ENCODE peak calls at places on chromosomes 7 and 10, in six cellular contexts. P, I, C, G, R and K are unnamed samples.

GRCh38 chr10:20839910-20840309 is 57.2 kb downstream of the NEBL start:
- DNase-seq in R (no peak), C (no peak), P (no peak), I (no peak), G (no peak), K (no peak)

GRCh38 chr7:128672927-128673517 is 930 bp downstream of the GARIN1A start:
- DNase-seq in R (no peak), I (no peak), C (no peak), P (peak; percentile 18), G (no peak), K (no peak)

GRCh38 chr10:132847416-132847777 is 61.5 kb upstream of the NKX6-2 start:
- DNase-seq in C (no peak), P (no peak), G (peak; percentile 25), I (no peak), R (no peak), K (no peak)

GRCh38 chr7:34019431-34019830 is 114.1 kb downstream of the BMPER start:
- DNase-seq in G (no peak), R (no peak), P (no peak), C (no peak), I (no peak), K (no peak)

GRCh38 chr10:17951868-17952371 is at the start of gene SLC39A12:
- DNase-seq in G (no peak), I (no peak), R (no peak), P (no peak), C (no peak), K (no peak)

GRCh38 chr10:31123946-31124345 is 92.3 kb upstream of the ZNF438 start:
- DNase-seq in G (no peak), I (no peak), C (no peak), P (no peak), R (no peak), K (no peak)

GRCh38 chr7:85719981-85720963 is 533.4 kb upstream of the SEMA3D start:
- DNase-seq in I (no peak), C (no peak), R (no peak), P (no peak), G (no peak), K (no peak)

GRCh38 chr7:150874401-150875198 is 22.3 kb downstream of the AOC1 start:
- DNase-seq in I (no peak), C (no peak), G (no peak), R (no peak), P (no peak), K (no peak)

GRCh38 chr10:84156768-84157167 is 16.8 kb upstream of the GPR15LG start:
- DNase-seq in G (no peak), P (no peak), R (no peak), I (no peak), C (no peak), K (no peak)

GRCh38 chr7:70132802-70133201 is 534.5 kb downstream of the AUTS2 start:
- DNase-seq in C (no peak), P (no peak), G (no peak), R (no peak), I (no peak), K (no peak)

GRCh38 chr7:70131807-70132565 is 533.7 kb downstream of the AUTS2 start:
- DNase-seq in G (no peak), R (no peak), P (no peak), C (no peak), I (no peak), K (no peak)

GRCh38 chr7:70133291-70133690 is 535.0 kb downstream of the AUTS2 start:
- DNase-seq in C (no peak), I (no peak), G (no peak), R (no peak), P (no peak), K (no peak)

GRCh38 chr7:70135656-70136055 is 537.4 kb downstream of the AUTS2 start:
- DNase-seq in I (no peak), R (no peak), P (no peak), G (no peak), C (no peak), K (no peak)

DNA sequence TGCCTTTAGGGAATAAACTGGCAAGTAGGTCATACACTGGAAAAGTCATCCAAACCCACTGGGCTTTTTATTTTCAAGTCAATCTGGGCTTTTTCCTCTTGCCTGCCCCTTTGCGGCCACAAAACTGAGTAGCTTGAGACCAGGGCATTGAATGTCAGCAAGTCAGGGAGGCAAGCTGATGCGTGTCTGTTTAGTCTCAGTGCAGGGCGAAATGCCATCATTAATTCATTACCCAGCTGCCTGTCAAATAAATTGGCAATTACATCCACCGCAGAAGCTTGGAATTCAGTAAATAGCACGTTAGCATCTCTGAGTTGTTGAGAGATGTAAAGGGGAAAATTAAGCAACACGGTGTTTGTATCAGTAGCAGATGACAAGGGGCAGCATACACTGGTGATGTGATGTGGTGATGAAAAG is 535.8 kb downstream of the AUTS2 start:
- DNase-seq in P (no peak), R (no peak), G (no peak), C (no peak), I (no peak), K (no peak)
- H3K4me1 ChIP-seq in P (no peaks in the 10 kb centered on the region), R (no peaks in the 10 kb centered on the region), G (no peaks in the 10 kb centered on the region), C (peaks cover 7% of the 10 kb centered on the region), I (peaks cover 17% of the 10 kb centered on the region), K (no peaks in the 10 kb centered on the region)

DNA sequence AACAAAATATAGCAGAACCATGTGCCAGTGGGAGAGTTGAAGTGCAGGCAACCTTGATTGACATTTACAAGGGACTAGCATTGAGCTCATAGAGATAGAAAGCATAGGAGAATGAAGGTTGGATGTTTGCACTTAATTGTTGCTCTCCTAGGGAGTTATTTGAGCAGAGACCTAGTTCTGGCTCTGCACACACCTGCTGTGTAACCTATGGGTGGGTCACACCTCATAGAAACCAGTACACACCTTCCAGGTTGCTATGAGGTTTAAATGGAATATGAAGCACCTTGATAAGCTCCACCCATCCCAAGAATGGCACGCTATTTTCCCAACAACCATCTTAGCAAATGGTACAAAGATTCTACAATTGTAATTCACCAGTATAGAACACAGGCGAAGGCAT is 86.2 kb upstream of the AOAH start:
- DNase-seq in P (no peak), G (no peak), I (no peak), C (no peak), R (no peak), K (no peak)
- H3K4me3 ChIP-seq in P (no peak overlapping the region), G (no peak overlapping the region), I (no peak overlapping the region), C (no peak overlapping the region), R (no peak overlapping the region), K (no peak overlapping the region)

GRCh38 chr7:157826566-157826965 is 489.8 kb downstream of the DNAJB6 start:
- DNase-seq in I (no peak), C (no peak), P (no peak), R (no peak), G (no peak), K (no peak)

GRCh38 chr7:157828190-157828589 is 491.4 kb downstream of the DNAJB6 start:
- DNase-seq in G (no peak), P (no peak), I (no peak), C (no peak), R (no peak), K (no peak)

GRCh38 chr7:157828881-157829280 is 492.1 kb downstream of the DNAJB6 start:
- DNase-seq in G (no peak), I (no peak), P (no peak), R (no peak), C (no peak), K (no peak)

GRCh38 chr7:157827863-157828160 is 491.0 kb downstream of the DNAJB6 start:
- DNase-seq in G (no peak), C (no peak), R (no peak), P (no peak), I (no peak), K (no peak)

DNA sequence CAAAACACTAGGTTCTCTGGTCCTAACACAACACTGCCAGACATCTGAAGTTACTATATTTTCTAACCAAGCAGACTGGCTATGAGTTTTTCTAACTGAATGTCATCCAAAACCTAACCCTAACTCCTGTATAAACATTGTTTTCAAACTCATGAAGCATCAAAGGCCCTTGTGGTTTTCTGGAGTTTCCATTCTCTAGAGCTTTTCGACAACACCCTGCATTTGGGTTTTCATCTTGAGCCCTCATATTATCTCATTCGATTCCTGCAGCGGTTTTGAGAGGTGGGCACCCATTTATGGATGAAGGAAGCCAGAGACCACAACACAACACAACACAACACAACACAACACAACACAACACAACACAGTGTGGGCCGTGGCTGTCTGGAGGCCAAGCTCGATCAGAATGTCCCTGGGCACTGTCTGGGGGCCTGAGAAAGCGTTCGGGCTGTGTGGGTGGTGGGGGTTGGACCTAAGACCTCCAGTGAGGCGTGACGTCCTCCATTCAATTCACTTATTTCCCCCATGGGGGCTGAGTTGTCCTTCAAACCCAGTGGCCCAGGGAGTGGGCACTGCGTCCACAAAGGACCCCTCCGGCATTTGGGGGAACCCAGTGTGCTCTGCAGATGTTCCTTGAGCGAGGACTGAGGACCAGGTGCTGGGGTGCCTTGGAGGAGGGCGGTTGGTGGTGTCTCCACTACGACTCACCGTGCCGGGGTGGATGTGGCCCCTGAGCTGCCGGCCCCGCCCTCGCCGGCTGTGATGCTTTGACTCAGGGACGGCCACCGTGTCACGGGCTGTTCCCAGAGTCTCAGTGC is 490.4 kb downstream of the DNAJB6 start:
- DNase-seq in G (no peak), R (no peak), C (no peak), P (no peak), I (no peak), K (no peak)
- H3K9me3 ChIP-seq in G (no peaks in the 10 kb centered on the region), R (no peaks in the 10 kb centered on the region), C (no peaks in the 10 kb centered on the region), P (no peaks in the 10 kb centered on the region), I (no peaks in the 10 kb centered on the region), K (no peaks in the 10 kb centered on the region)

GRCh38 chr10:89156161-89156560 is 51.0 kb downstream of the CH25H start:
- DNase-seq in G (no peak), R (no peak), C (no peak), I (no peak), P (no peak), K (no peak)
- H3K4me1 ChIP-seq in G (no peaks in the 10 kb centered on the region), R (no peaks in the 10 kb centered on the region), C (no peaks in the 10 kb centered on the region), I (no peaks in the 10 kb centered on the region), P (no peaks in the 10 kb centered on the region), K (no peaks in the 10 kb centered on the region)

GRCh38 chr10:11869743-11870460 is 46.7 kb downstream of the PROSER2 start:
- DNase-seq in G (no peak), R (no peak), I (no peak), C (no peak), P (no peak), K (peak; percentile 15)

GRCh38 chr10:11869211-11869610 is 46.1 kb downstream of the PROSER2 start:
- DNase-seq in I (no peak), P (no peak), C (no peak), R (no peak), G (no peak), K (no peak)

GRCh38 chr10:11870900-11871407 is 47.8 kb downstream of the PROSER2 start:
- DNase-seq in G (no peak), I (no peak), P (no peak), R (no peak), C (no peak), K (no peak)

GRCh38 chr10:11871470-11871869 is 48.3 kb downstream of the PROSER2 start:
- DNase-seq in C (no peak), R (no peak), I (no peak), G (no peak), P (no peak), K (no peak)

DNA sequence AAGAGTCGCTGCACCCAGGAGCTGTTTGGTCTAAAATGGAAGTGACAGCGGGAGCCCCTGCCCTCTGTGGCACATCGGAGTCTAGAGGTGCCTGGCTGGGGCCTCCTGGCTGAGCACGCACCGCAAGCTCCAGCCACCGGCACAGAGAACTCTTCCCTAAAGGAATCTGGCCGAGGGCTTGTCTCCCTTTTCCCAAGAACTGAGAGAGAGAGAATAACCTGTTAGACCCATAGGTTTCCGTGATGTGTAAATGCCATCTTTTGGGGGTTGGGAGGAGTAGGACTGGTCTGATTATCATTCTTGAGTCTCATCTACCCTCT is 47.3 kb downstream of the PROSER2 start:
- DNase-seq in C (no peak), P (no peak), G (no peak), I (no peak), R (no peak), K (no peak)
- H3K4me3 ChIP-seq in C (peak overlapping the region; percentile 32), P (no peak overlapping the region), G (no peak overlapping the region), I (peak overlapping the region; percentile 47), R (no peak overlapping the region), K (no peak overlapping the region)